ENCODE peak calls at places on chromosomes 16 and 17, in eight cellular contexts. N is heart right ventricle; Q is left ventricle myocardium inferior; M is stomach; W is A673; Z is GM23248; C is CD8-positive, alpha-beta T cell; O is cardiac muscle cell. P is an unnamed sample. For H3K4me1, the result is how much of the 10 kb centered on the place peaks cover.

GRCh38 chr17:77096570-77097214 is 44.1 kb upstream of the SEC14L1 start:
- DNase-seq in Z (peak), M (peak), C (no peak), Q (no peak), N (no peak), O (peak), W (peak), P (peak)

GRCh38 chr17:9228408-9229159 is 207.3 kb downstream of the NTN1 start:
- DNase-seq in W (no peak), O (peak), Z (peak), C (no peak), M (no peak), Q (no peak), N (no peak), P (no peak)

GRCh38 chr17:75181608-75182318 is 996 bp downstream of the SUMO2 start:
- DNase-seq in C (peak), W (peak), M (peak), Z (peak), Q (peak), O (peak), N (no peak), P (peak)

GRCh38 chr16:12758031-12758669 is 45.5 kb downstream of the CPPED1 start:
- DNase-seq in O (no peak), N (no peak), M (no peak), Q (no peak), C (no peak), W (no peak), Z (no peak), P (peak)

GRCh38 chr16:27315333-27316037 is 1.7 kb downstream of the IL4R start:
- DNase-seq in O (peak), Q (peak), M (peak), Z (peak), C (peak), N (peak), W (no peak), P (no peak)

GRCh38 chr17:6666077-6666521 is 14.5 kb downstream of the C17orf100 start:
- DNase-seq in C (no peak), Q (peak), M (peak), Z (peak), W (peak), O (peak), N (peak), P (peak)

GRCh38 chr17:19717411-19717908 is 1.1 kb upstream of the SLC47A2 start:
- DNase-seq in M (no peak), W (no peak), N (no peak), C (no peak), Q (no peak), Z (no peak), O (no peak), P (no peak)

GRCh38 chr16:72025404-72026114 is 17.0 kb downstream of the DHODH start:
- DNase-seq in M (no peak), N (no peak), C (no peak), W (no peak), Q (no peak), Z (no peak), O (no peak), P (no peak)

GRCh38 chr16:89829630-89830437 is 1.6 kb downstream of the SPIRE2 start:
- DNase-seq in N (no peak), Z (no peak), O (no peak), C (no peak), Q (no peak), M (no peak), W (no peak), P (no peak)

GRCh38 chr16:88022076-88023042 is 71.1 kb downstream of the BANP start:
- DNase-seq in C (no peak), M (no peak), W (no peak), N (no peak), Q (no peak), Z (no peak), O (no peak), P (no peak)

GRCh38 chr16:83992624-83993023 is 24.6 kb downstream of the NECAB2 start:
- DNase-seq in Z (peak), M (no peak), Q (peak), O (peak), C (no peak), N (no peak), W (no peak), P (no peak)

GRCh38 chr17:58986005-58986404 is 120.7 kb downstream of the TRIM37 start:
- DNase-seq in Z (no peak), Q (no peak), N (no peak), C (no peak), O (peak), W (no peak), M (no peak), P (no peak)

GRCh38 chr17:7095642-7096041 is 15.6 kb upstream of the CLEC10A start:
- DNase-seq in Z (no peak), M (no peak), W (peak), Q (no peak), O (no peak), N (no peak), C (no peak), P (no peak)

GRCh38 chr16:1019234-1019933 is 37.8 kb downstream of the SOX8 start:
- DNase-seq in C (no peak), M (no peak), Q (peak), W (peak), O (peak), N (peak), Z (peak), P (peak)

GRCh38 chr17:31533546-31534155 is 142.2 kb downstream of the RAB11FIP4 start:
- DNase-seq in W (peak), Q (no peak), O (peak), N (no peak), C (no peak), M (peak), Z (peak), P (peak)

GRCh38 chr17:77312786-77313599 is 172.2 kb downstream of the SEC14L1 start:
- DNase-seq in M (peak), Q (peak), O (peak), Z (peak), W (no peak), N (peak), C (no peak), P (no peak)

GRCh38 chr16:50136399-50136798 is 16.7 kb upstream of the TENT4B start:
- DNase-seq in C (no peak), M (no peak), Q (no peak), Z (no peak), O (no peak), N (no peak), W (no peak), P (no peak)

GRCh38 chr17:4506180-4506814 is 7.6 kb downstream of the SPNS2 start:
- DNase-seq in M (no peak), O (no peak), Z (no peak), Q (no peak), N (no peak), W (no peak), C (no peak), P (no peak)

GRCh38 chr17:40553694-40554534 is 11.4 kb downstream of the CCR7 start:
- DNase-seq in Q (peak), N (peak), O (peak), M (peak), W (no peak), Z (peak), C (no peak), P (peak)

DNA sequence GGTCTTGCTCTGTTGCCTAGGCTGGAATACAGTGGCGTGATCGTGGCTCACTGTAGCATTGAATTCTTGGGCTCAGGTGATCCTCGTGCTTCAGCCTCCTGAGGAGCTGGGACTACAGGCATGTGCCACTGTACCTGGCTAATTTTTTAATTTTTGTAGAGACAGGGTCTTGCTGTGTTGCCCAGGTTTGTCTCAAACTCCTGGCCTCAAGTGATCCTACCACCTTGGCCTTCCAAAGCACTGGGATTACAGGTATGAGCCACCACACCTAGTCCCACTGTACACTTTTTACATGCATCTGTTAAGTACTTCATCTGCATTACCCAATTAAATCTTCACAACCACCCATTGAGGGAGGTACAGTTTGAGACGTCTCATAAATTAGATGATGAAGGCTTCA is 12.4 kb downstream of the TNRC6A start:
- DNase-seq in N (no peak), W (no peak), Q (no peak), M (no peak), Z (no peak), O (no peak), C (no peak), P (no peak)
- H3K4me1 ChIP-seq in N (half or more), W (under half), Q (half or more), M (half or more), Z (under half), O (under half), C (half or more), P (under half)

GRCh38 chr17:78672880-78673371 is 95.7 kb upstream of the DNAH17 start:
- DNase-seq in O (peak), N (no peak), Z (peak), Q (no peak), C (no peak), M (no peak), W (no peak), P (no peak)
- H3K27ac ChIP-seq in O (no peak), N (no peak), Z (no peak), Q (no peak), C (no peak), M (no peak), W (no peak), P (no peak)

GRCh38 chr17:49734666-49735490 is 27.1 kb upstream of the SLC35B1 start:
- DNase-seq in M (no peak), W (no peak), N (no peak), O (no peak), C (no peak), Z (no peak), Q (no peak), P (no peak)
- H3K4me1 ChIP-seq in M (under half), W (under half), N (under half), O (under half), C (under half), Z (under half), Q (half or more), P (under half)

GRCh38 chr16:52957199-52957598 is 95.5 kb downstream of the CHD9NB start:
- DNase-seq in W (no peak), Z (no peak), O (no peak), C (no peak), N (no peak), Q (no peak), M (no peak), P (no peak)
- H3K27ac ChIP-seq in W (no peak), Z (no peak), O (no peak), C (no peak), N (no peak), Q (no peak), M (no peak), P (no peak)

GRCh38 chr17:79801156-79802038 is 4.5 kb upstream of the CBX8 start:
- DNase-seq in M (peak), C (no peak), Z (peak), O (no peak), N (no peak), Q (no peak), W (no peak), P (no peak)
- H3K4me1 ChIP-seq in M (half or more), C (half or more), Z (under half), O (under half), N (under half), Q (half or more), W (half or more), P (under half)

GRCh38 chr17:65052585-65052984 is 4.0 kb downstream of the GNA13 start:
- DNase-seq in W (no peak), N (no peak), Z (no peak), O (no peak), M (no peak), C (no peak), Q (no peak), P (no peak)
- H3K27ac ChIP-seq in W (no peak), N (no peak), Z (no peak), O (no peak), M (no peak), C (no peak), Q (no peak), P (no peak)

DNA sequence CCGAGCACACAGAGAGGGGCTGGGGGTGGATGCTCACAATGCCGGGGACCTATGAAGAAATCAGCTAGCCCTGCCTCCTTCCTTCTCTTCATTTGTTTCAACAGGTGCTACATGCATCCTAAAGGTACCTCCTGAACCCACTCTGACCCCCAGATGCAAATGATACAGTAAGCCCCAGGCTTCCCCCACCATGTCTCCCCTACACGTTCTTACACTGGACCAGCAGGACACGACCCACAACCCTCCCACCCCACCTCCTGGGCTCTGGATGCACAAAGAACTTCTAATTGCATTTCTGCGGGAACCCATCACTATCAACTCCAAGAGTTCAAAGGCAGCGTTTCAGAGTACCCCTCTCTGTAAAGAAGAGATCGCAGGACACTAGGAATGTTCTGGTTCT is 2.1 kb downstream of the XYLT1 start:
- DNase-seq in O (no peak), W (no peak), Q (no peak), N (no peak), M (no peak), Z (peak), C (no peak), P (no peak)
- H3K4me1 ChIP-seq in O (under half), W (under half), Q (under half), N (under half), M (under half), Z (under half), C (under half), P (under half)

DNA sequence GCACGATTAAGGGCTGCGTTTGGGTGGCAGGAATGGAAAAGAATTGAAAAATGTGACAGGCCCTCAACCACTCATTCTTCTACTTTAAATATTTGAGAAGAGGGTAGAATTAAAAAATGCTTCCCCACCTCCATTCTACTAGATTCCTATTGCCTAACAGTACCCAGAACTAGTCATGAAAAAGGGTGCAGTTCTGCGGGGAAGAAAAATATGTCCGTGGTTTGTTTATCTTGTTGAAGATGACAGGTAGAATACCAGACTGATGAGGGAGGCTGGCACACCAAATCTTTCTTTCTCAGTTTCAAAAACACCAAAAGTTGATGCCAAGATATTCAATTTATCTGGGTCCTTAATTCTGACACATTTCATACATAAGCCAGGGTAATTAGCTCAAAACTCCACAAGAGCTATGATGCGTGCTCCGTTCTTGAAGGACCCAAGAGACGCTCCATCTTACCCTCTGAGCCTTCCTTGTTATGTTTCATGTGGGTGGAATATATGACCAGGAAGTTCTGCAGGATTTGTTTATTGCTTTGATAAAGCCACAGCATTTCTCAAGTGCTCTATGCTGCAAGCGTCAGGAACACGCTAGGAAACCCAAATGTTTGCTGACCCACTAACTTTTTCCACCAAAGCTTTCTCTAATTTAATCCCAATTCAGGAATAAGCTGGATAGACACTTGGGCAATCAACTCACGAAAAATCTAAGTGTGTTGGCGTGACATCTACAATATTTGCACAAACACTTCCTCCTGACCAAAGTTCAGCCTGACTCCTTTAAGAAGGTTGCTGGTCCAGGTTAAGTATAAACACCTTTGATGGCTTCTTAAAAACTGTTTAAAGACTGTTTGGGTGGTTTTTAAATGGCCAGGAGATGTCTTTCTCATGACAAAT is 20.6 kb upstream of the GAN start:
- DNase-seq in M (no peak), W (no peak), Z (no peak), N (no peak), C (no peak), O (peak), Q (no peak), P (no peak)
- H3K27ac ChIP-seq in M (peak), W (no peak), Z (no peak), N (no peak), C (no peak), O (no peak), Q (no peak), P (no peak)

P was measured in SJCRH30.